ENCODE peak calls at places on chromosomes 16 and 17, in eight cellular contexts. Q, M, L, T, H, U, P and R are unnamed samples.

GRCh38 chr17:41717408-41718286 is 5.5 kb downstream of the GAST start:
- DNase-seq in L (no peak), Q (no peak), M (no peak), U (no peak), P (no peak), H (no peak), T (peak; percentile 39), R (no peak)

GRCh38 chr16:1105888-1106620 is 10.0 kb upstream of the C1QTNF8 start:
- DNase-seq in P (peak; percentile 15), T (peak; percentile 16), Q (peak; percentile 20), U (peak; percentile 41), M (peak; percentile 79), H (peak; percentile 71), L (peak; percentile 45), R (peak; percentile 47)

GRCh38 chr16:11452298-11452697 is 107.0 kb downstream of the RMI2 start:
- DNase-seq in L (no peak), Q (no peak), M (peak; percentile 1), U (no peak), H (no peak), P (no peak), T (no peak), R (no peak)

GRCh38 chr17:14752007-14752406 is 451.1 kb downstream of the HS3ST3B1 start:
- DNase-seq in M (no peak), P (no peak), Q (no peak), T (no peak), H (no peak), U (no peak), L (no peak), R (no peak)

GRCh38 chr16:14464796-14465195 is 165.3 kb downstream of the PARN start:
- DNase-seq in H (no peak), T (no peak), Q (no peak), M (no peak), P (no peak), L (no peak), U (no peak), R (no peak)

GRCh38 chr16:1347962-1348361 is 3.7 kb downstream of the TSR3 start:
- DNase-seq in H (no peak), T (no peak), U (no peak), Q (no peak), P (no peak), L (no peak), M (no peak), R (no peak)

GRCh38 chr16:26762596-26762995 is 304.1 kb upstream of the C16orf82 start:
- DNase-seq in T (no peak), U (no peak), M (no peak), H (no peak), P (no peak), Q (no peak), L (no peak), R (no peak)

GRCh38 chr16:81148277-81148676 is 52.1 kb upstream of the GCSH start:
- DNase-seq in L (no peak), Q (no peak), U (no peak), M (no peak), T (no peak), P (no peak), H (no peak), R (no peak)

GRCh38 chr16:24988593-24989338 is 26.4 kb downstream of the ARHGAP17 start:
- DNase-seq in M (peak; percentile 64), H (no peak), P (no peak), T (no peak), Q (no peak), U (no peak), L (peak; percentile 46), R (no peak)

GRCh38 chr17:80362428-80363119 is 52.4 kb upstream of the ENDOV start:
- DNase-seq in M (no peak), H (no peak), U (no peak), L (no peak), P (no peak), T (no peak), Q (no peak), R (peak; percentile 37)

GRCh38 chr16:876523-877241 is 76.1 kb upstream of the GNG13 start:
- DNase-seq in Q (no peak), P (no peak), L (no peak), T (no peak), M (no peak), H (peak; percentile 3), U (no peak), R (no peak)

GRCh38 chr16:15790458-15790857 is 66.4 kb downstream of the MYH11 start:
- DNase-seq in H (no peak), L (no peak), U (no peak), Q (no peak), M (no peak), P (no peak), T (no peak), R (no peak)

GRCh38 chr17:49823614-49824013 is 24.3 kb downstream of the TAC4 start:
- DNase-seq in L (no peak), U (no peak), Q (no peak), H (no peak), P (no peak), T (no peak), M (no peak), R (no peak)

GRCh38 chr16:56800355-56800754 is 64.7 kb upstream of the SLC12A3 start:
- DNase-seq in U (no peak), T (no peak), M (no peak), H (no peak), L (no peak), P (no peak), Q (no peak), R (no peak)

GRCh38 chr16:48158296-48158695 is 2.5 kb upstream of the ABCC12 start:
- DNase-seq in T (peak; percentile 26), L (no peak), P (no peak), U (peak; percentile 60), Q (no peak), H (no peak), M (no peak), R (no peak)

GRCh38 chr17:9959377-9959981 is 54.4 kb upstream of the RCVRN start:
- DNase-seq in M (peak; percentile 63), P (no peak), L (peak; percentile 40), U (peak; percentile 27), Q (no peak), T (peak; percentile 34), H (peak; percentile 42), R (no peak)

GRCh38 chr17:80970044-80970761 is 21.4 kb upstream of the CHMP6 start:
- DNase-seq in T (peak; percentile 61), Q (no peak), L (no peak), M (no peak), U (no peak), P (no peak), H (peak; percentile 57), R (peak; percentile 55)

GRCh38 chr17:53135969-53136368 is 686.8 kb upstream of the KIF2B start:
- DNase-seq in U (no peak), L (no peak), P (no peak), T (no peak), H (no peak), Q (no peak), M (no peak), R (no peak)

GRCh38 chr16:49189286-49189685 is 92.4 kb downstream of the CBLN1 start:
- DNase-seq in P (no peak), M (no peak), Q (no peak), H (no peak), U (no peak), T (no peak), L (no peak), R (no peak)

GRCh38 chr16:27952811-27953210 is 110.7 kb downstream of the GSG1L start:
- DNase-seq in L (no peak), H (no peak), P (no peak), U (no peak), T (no peak), M (no peak), Q (no peak), R (no peak)

GRCh38 chr16:17724242-17724898 is 253.6 kb upstream of the XYLT1 start:
- DNase-seq in P (no peak), H (no peak), T (no peak), M (no peak), Q (no peak), U (no peak), L (no peak), R (no peak)

GRCh38 chr16:23909792-23910418 is 74.1 kb downstream of the PRKCB start:
- DNase-seq in H (no peak), Q (no peak), M (no peak), P (no peak), U (no peak), T (no peak), L (no peak), R (no peak)

GRCh38 chr16:72978212-72978611 is 69.7 kb downstream of the ZFHX3 start:
- DNase-seq in P (no peak), Q (no peak), T (no peak), L (no peak), M (no peak), U (no peak), H (no peak), R (no peak)

GRCh38 chr16:21599994-21600773 is 807 bp downstream of the METTL9 start:
- DNase-seq in P (peak; percentile 13), Q (no peak), T (peak; percentile 30), U (peak; percentile 5), L (no peak), M (no peak), H (no peak), R (no peak)

GRCh38 chr16:27473101-27473900 is 71.3 kb downstream of the IL21R start:
- DNase-seq in T (no peak), M (no peak), L (no peak), P (no peak), Q (no peak), H (no peak), U (no peak), R (no peak)

GRCh38 chr17:2707721-2708584 is 3.6 kb downstream of the CLUH start:
- DNase-seq in U (no peak), T (no peak), H (peak; percentile 83), L (peak; percentile 58), M (peak; percentile 66), P (no peak), Q (no peak), R (peak; percentile 84)

GRCh38 chr16:12690024-12690423 is 113.7 kb downstream of the CPPED1 start:
- DNase-seq in U (no peak), Q (no peak), T (no peak), H (no peak), P (no peak), L (no peak), M (no peak), R (no peak)

GRCh38 chr16:27811881-27812280 is 251.6 kb downstream of the GSG1L start:
- DNase-seq in L (no peak), H (no peak), Q (no peak), T (no peak), P (no peak), U (no peak), M (no peak), R (no peak)

GRCh38 chr17:57988301-57989010 is 402 bp upstream of the VEZF1 start:
- DNase-seq in Q (peak; percentile 51), L (peak; percentile 76), U (peak; percentile 57), H (peak; percentile 77), P (peak; percentile 80), T (peak; percentile 70), M (peak; percentile 62), R (peak; percentile 82)

GRCh38 chr17:67528751-67529436 is 151.8 kb downstream of the PITPNC1 start:
- DNase-seq in H (peak; percentile 65), T (no peak), M (peak; percentile 78), L (peak; percentile 82), U (no peak), P (peak; percentile 87), Q (no peak), R (peak; percentile 72)

GRCh38 chr16:57530531-57531252 is 5.7 kb downstream of the CCDC102A start:
- DNase-seq in T (no peak), M (no peak), H (no peak), L (no peak), U (no peak), P (no peak), Q (no peak), R (no peak)

GRCh38 chr17:80793421-80793820 is 198.2 kb upstream of the CHMP6 start:
- DNase-seq in M (no peak), L (no peak), U (no peak), T (no peak), P (no peak), H (no peak), Q (no peak), R (no peak)